ENCODE peak calls at places on chromosomes 6 and 20, in eight cellular contexts. One of them, this sample, is unnamed.

GRCh38 chr20:49712918-49713778 is 530 bp downstream of the B4GALT5 start:
- DNase-seq in fibroblast of gingiva: peak; percentile 7
- DNase-seq in lung: peak; percentile 42
- DNase-seq in right cardiac atrium: peak; percentile 82
- DNase-seq in HuH-7: peak; percentile 39
- DNase-seq in HS-5: no peak
- DNase-seq in psoas muscle: peak; percentile 68
- DNase-seq in iPS-NIHi11: peak; percentile 50
- DNase-seq in this sample: no peak

GRCh38 chr6:87029711-87030314 is 65.1 kb downstream of the CGA start:
- DNase-seq in fibroblast of gingiva: peak; percentile 59
- DNase-seq in lung: no peak
- DNase-seq in right cardiac atrium: no peak
- DNase-seq in HuH-7: peak; percentile 30
- DNase-seq in HS-5: peak; percentile 11
- DNase-seq in psoas muscle: no peak
- DNase-seq in iPS-NIHi11: no peak
- DNase-seq in this sample: peak; percentile 53

GRCh38 chr20:25551413-25552210 is 33.7 kb downstream of the NINL start:
- DNase-seq in fibroblast of gingiva: peak; percentile 26
- DNase-seq in lung: no peak
- DNase-seq in right cardiac atrium: no peak
- DNase-seq in HuH-7: no peak
- DNase-seq in HS-5: no peak
- DNase-seq in psoas muscle: no peak
- DNase-seq in iPS-NIHi11: no peak
- DNase-seq in this sample: no peak

GRCh38 chr6:121216928-121217327 is 117.4 kb downstream of the TBC1D32 start:
- DNase-seq in fibroblast of gingiva: peak; percentile 2
- DNase-seq in lung: no peak
- DNase-seq in right cardiac atrium: no peak
- DNase-seq in HuH-7: no peak
- DNase-seq in HS-5: peak; percentile 26
- DNase-seq in psoas muscle: no peak
- DNase-seq in iPS-NIHi11: no peak
- DNase-seq in this sample: no peak

GRCh38 chr6:26470643-26471042 is 12.9 kb downstream of the BTN2A1 start:
- DNase-seq in fibroblast of gingiva: no peak
- DNase-seq in lung: no peak
- DNase-seq in right cardiac atrium: no peak
- DNase-seq in HuH-7: no peak
- DNase-seq in HS-5: no peak
- DNase-seq in psoas muscle: no peak
- DNase-seq in iPS-NIHi11: no peak
- DNase-seq in this sample: no peak

GRCh38 chr6:11663519-11663918 is 115.1 kb downstream of the ADTRP start:
- DNase-seq in fibroblast of gingiva: no peak
- DNase-seq in lung: no peak
- DNase-seq in right cardiac atrium: no peak
- DNase-seq in HuH-7: no peak
- DNase-seq in HS-5: no peak
- DNase-seq in psoas muscle: no peak
- DNase-seq in iPS-NIHi11: no peak
- DNase-seq in this sample: no peak

GRCh38 chr20:49851234-49851755 is 38.7 kb downstream of the SLC9A8 start:
- DNase-seq in fibroblast of gingiva: no peak
- DNase-seq in lung: no peak
- DNase-seq in right cardiac atrium: no peak
- DNase-seq in HuH-7: no peak
- DNase-seq in HS-5: no peak
- DNase-seq in psoas muscle: no peak
- DNase-seq in iPS-NIHi11: no peak
- DNase-seq in this sample: no peak

GRCh38 chr20:58303547-58303946 is 6.0 kb upstream of the RAB22A start:
- DNase-seq in fibroblast of gingiva: no peak
- DNase-seq in lung: no peak
- DNase-seq in right cardiac atrium: no peak
- DNase-seq in HuH-7: no peak
- DNase-seq in HS-5: no peak
- DNase-seq in psoas muscle: no peak
- DNase-seq in iPS-NIHi11: no peak
- DNase-seq in this sample: no peak

GRCh38 chr6:26017567-26017966 is 55.0 kb downstream of the TRIM38 start:
- DNase-seq in fibroblast of gingiva: peak; percentile 57
- DNase-seq in lung: peak; percentile 59
- DNase-seq in right cardiac atrium: peak; percentile 91
- DNase-seq in HuH-7: no peak
- DNase-seq in HS-5: no peak
- DNase-seq in psoas muscle: peak; percentile 66
- DNase-seq in iPS-NIHi11: peak; percentile 42
- DNase-seq in this sample: no peak

GRCh38 chr6:169968541-169969270 is 217.3 kb downstream of the ERMARD start:
- DNase-seq in fibroblast of gingiva: no peak
- DNase-seq in lung: no peak
- DNase-seq in right cardiac atrium: no peak
- DNase-seq in HuH-7: no peak
- DNase-seq in HS-5: no peak
- DNase-seq in psoas muscle: no peak
- DNase-seq in iPS-NIHi11: peak; percentile 1
- DNase-seq in this sample: no peak

GRCh38 chr6:28586273-28586672 is 60.6 kb downstream of the GPX5 start:
- DNase-seq in fibroblast of gingiva: no peak
- DNase-seq in lung: no peak
- DNase-seq in right cardiac atrium: no peak
- DNase-seq in HuH-7: no peak
- DNase-seq in HS-5: no peak
- DNase-seq in psoas muscle: no peak
- DNase-seq in iPS-NIHi11: no peak
- DNase-seq in this sample: no peak

GRCh38 chr6:31246051-31246495 is 25.8 kb downstream of the HLA-C start:
- DNase-seq in fibroblast of gingiva: peak; percentile 42
- DNase-seq in lung: no peak
- DNase-seq in right cardiac atrium: no peak
- DNase-seq in HuH-7: no peak
- DNase-seq in HS-5: peak; percentile 65
- DNase-seq in psoas muscle: no peak
- DNase-seq in iPS-NIHi11: peak; percentile 42
- DNase-seq in this sample: peak; percentile 17

GRCh38 chr6:85669735-85670194 is 27.1 kb upstream of the SYNCRIP start:
- DNase-seq in fibroblast of gingiva: peak; percentile 58
- DNase-seq in lung: no peak
- DNase-seq in right cardiac atrium: no peak
- DNase-seq in HuH-7: no peak
- DNase-seq in HS-5: no peak
- DNase-seq in psoas muscle: no peak
- DNase-seq in iPS-NIHi11: peak; percentile 26
- DNase-seq in this sample: no peak

GRCh38 chr6:26342106-26342999 is 22.6 kb upstream of the BTN3A2 start:
- DNase-seq in fibroblast of gingiva: peak; percentile 50
- DNase-seq in lung: no peak
- DNase-seq in right cardiac atrium: no peak
- DNase-seq in HuH-7: no peak
- DNase-seq in HS-5: no peak
- DNase-seq in psoas muscle: no peak
- DNase-seq in iPS-NIHi11: no peak
- DNase-seq in this sample: no peak

GRCh38 chr20:19430641-19431307 is 218.3 kb downstream of the SLC24A3 start:
- DNase-seq in fibroblast of gingiva: no peak
- DNase-seq in lung: no peak
- DNase-seq in right cardiac atrium: no peak
- DNase-seq in HuH-7: no peak
- DNase-seq in HS-5: no peak
- DNase-seq in psoas muscle: no peak
- DNase-seq in iPS-NIHi11: no peak
- DNase-seq in this sample: no peak

GRCh38 chr6:49841424-49841823 is 24.9 kb downstream of the CRISP1 start:
- DNase-seq in fibroblast of gingiva: no peak
- DNase-seq in lung: no peak
- DNase-seq in right cardiac atrium: no peak
- DNase-seq in HuH-7: no peak
- DNase-seq in HS-5: no peak
- DNase-seq in psoas muscle: no peak
- DNase-seq in iPS-NIHi11: no peak
- DNase-seq in this sample: no peak

GRCh38 chr6:146634022-146634421 is 35.2 kb downstream of the ADGB start:
- DNase-seq in fibroblast of gingiva: no peak
- DNase-seq in lung: no peak
- DNase-seq in right cardiac atrium: no peak
- DNase-seq in HuH-7: no peak
- DNase-seq in HS-5: no peak
- DNase-seq in psoas muscle: no peak
- DNase-seq in iPS-NIHi11: no peak
- DNase-seq in this sample: no peak

GRCh38 chr20:52105573-52106422 is 85.8 kb downstream of the ZFP64 start:
- DNase-seq in fibroblast of gingiva: no peak
- DNase-seq in lung: no peak
- DNase-seq in right cardiac atrium: peak; percentile 47
- DNase-seq in HuH-7: no peak
- DNase-seq in HS-5: no peak
- DNase-seq in psoas muscle: no peak
- DNase-seq in iPS-NIHi11: peak; percentile 84
- DNase-seq in this sample: no peak

GRCh38 chr6:34189806-34190503 is 44.1 kb upstream of the GRM4 start:
- DNase-seq in fibroblast of gingiva: no peak
- DNase-seq in lung: no peak
- DNase-seq in right cardiac atrium: no peak
- DNase-seq in HuH-7: no peak
- DNase-seq in HS-5: no peak
- DNase-seq in psoas muscle: no peak
- DNase-seq in iPS-NIHi11: no peak
- DNase-seq in this sample: no peak

GRCh38 chr6:88989215-88989614 is 25.8 kb upstream of the RNGTT start:
- DNase-seq in fibroblast of gingiva: no peak
- DNase-seq in lung: no peak
- DNase-seq in right cardiac atrium: no peak
- DNase-seq in HuH-7: no peak
- DNase-seq in HS-5: no peak
- DNase-seq in psoas muscle: no peak
- DNase-seq in iPS-NIHi11: peak; percentile 10
- DNase-seq in this sample: peak; percentile 13

GRCh38 chr20:17841751-17842191 is 126.8 kb downstream of the SNX5 start:
- DNase-seq in fibroblast of gingiva: peak; percentile 75
- DNase-seq in lung: no peak
- DNase-seq in right cardiac atrium: peak; percentile 84
- DNase-seq in HuH-7: no peak
- DNase-seq in HS-5: no peak
- DNase-seq in psoas muscle: peak; percentile 70
- DNase-seq in iPS-NIHi11: no peak
- DNase-seq in this sample: peak; percentile 23

GRCh38 chr20:63162206-63162770 is 53.6 kb downstream of the YTHDF1 start:
- DNase-seq in fibroblast of gingiva: no peak
- DNase-seq in lung: no peak
- DNase-seq in right cardiac atrium: peak; percentile 21
- DNase-seq in HuH-7: no peak
- DNase-seq in HS-5: no peak
- DNase-seq in psoas muscle: peak; percentile 25
- DNase-seq in iPS-NIHi11: no peak
- DNase-seq in this sample: no peak

GRCh38 chr6:45965007-45965406 is 50.7 kb downstream of the CLIC5 start:
- DNase-seq in fibroblast of gingiva: no peak
- DNase-seq in lung: no peak
- DNase-seq in right cardiac atrium: no peak
- DNase-seq in HuH-7: no peak
- DNase-seq in HS-5: peak; percentile 14
- DNase-seq in psoas muscle: no peak
- DNase-seq in iPS-NIHi11: no peak
- DNase-seq in this sample: no peak

GRCh38 chr6:160015778-160016684 is 47.1 kb downstream of the IGF2R start:
- DNase-seq in fibroblast of gingiva: no peak
- DNase-seq in lung: no peak
- DNase-seq in right cardiac atrium: peak; percentile 49
- DNase-seq in HuH-7: no peak
- DNase-seq in HS-5: no peak
- DNase-seq in psoas muscle: no peak
- DNase-seq in iPS-NIHi11: no peak
- DNase-seq in this sample: no peak

GRCh38 chr6:159801935-159802334 is 1.9 kb downstream of the PNLDC1 start:
- DNase-seq in fibroblast of gingiva: peak; percentile 65
- DNase-seq in lung: no peak
- DNase-seq in right cardiac atrium: no peak
- DNase-seq in HuH-7: no peak
- DNase-seq in HS-5: no peak
- DNase-seq in psoas muscle: no peak
- DNase-seq in iPS-NIHi11: no peak
- DNase-seq in this sample: no peak

GRCh38 chr6:131029661-131030297 is 33.3 kb downstream of the EPB41L2 start:
- DNase-seq in fibroblast of gingiva: no peak
- DNase-seq in lung: no peak
- DNase-seq in right cardiac atrium: no peak
- DNase-seq in HuH-7: no peak
- DNase-seq in HS-5: no peak
- DNase-seq in psoas muscle: no peak
- DNase-seq in iPS-NIHi11: peak; percentile 29
- DNase-seq in this sample: no peak

GRCh38 chr6:143225929-143226328 is 165.2 kb downstream of the AIG1 start:
- DNase-seq in fibroblast of gingiva: no peak
- DNase-seq in lung: no peak
- DNase-seq in right cardiac atrium: no peak
- DNase-seq in HuH-7: no peak
- DNase-seq in HS-5: no peak
- DNase-seq in psoas muscle: no peak
- DNase-seq in iPS-NIHi11: no peak
- DNase-seq in this sample: no peak

GRCh38 chr6:149233056-149233715 is 84.3 kb upstream of the TAB2 start:
- DNase-seq in fibroblast of gingiva: peak; percentile 54
- DNase-seq in lung: no peak
- DNase-seq in right cardiac atrium: no peak
- DNase-seq in HuH-7: no peak
- DNase-seq in HS-5: peak; percentile 86
- DNase-seq in psoas muscle: no peak
- DNase-seq in iPS-NIHi11: peak; percentile 31
- DNase-seq in this sample: peak; percentile 55

GRCh38 chr6:134420638-134421181 is 102.8 kb upstream of the SGK1 start:
- DNase-seq in fibroblast of gingiva: peak; percentile 7
- DNase-seq in lung: no peak
- DNase-seq in right cardiac atrium: no peak
- DNase-seq in HuH-7: no peak
- DNase-seq in HS-5: peak; percentile 93
- DNase-seq in psoas muscle: no peak
- DNase-seq in iPS-NIHi11: no peak
- DNase-seq in this sample: no peak

GRCh38 chr20:62369508-62370114 is 2.5 kb upstream of the LAMA5 start:
- DNase-seq in fibroblast of gingiva: no peak
- DNase-seq in lung: no peak
- DNase-seq in right cardiac atrium: peak; percentile 55
- DNase-seq in HuH-7: no peak
- DNase-seq in HS-5: no peak
- DNase-seq in psoas muscle: no peak
- DNase-seq in iPS-NIHi11: no peak
- DNase-seq in this sample: no peak

GRCh38 chr6:108097882-108098281 is 23.3 kb upstream of the OSTM1 start:
- DNase-seq in fibroblast of gingiva: no peak
- DNase-seq in lung: no peak
- DNase-seq in right cardiac atrium: no peak
- DNase-seq in HuH-7: no peak
- DNase-seq in HS-5: no peak
- DNase-seq in psoas muscle: no peak
- DNase-seq in iPS-NIHi11: no peak
- DNase-seq in this sample: no peak

GRCh38 chr20:13858496-13859270 is 73.9 kb downstream of the NDUFAF5 start:
- DNase-seq in fibroblast of gingiva: peak; percentile 23
- DNase-seq in lung: no peak
- DNase-seq in right cardiac atrium: no peak
- DNase-seq in HuH-7: no peak
- DNase-seq in HS-5: no peak
- DNase-seq in psoas muscle: no peak
- DNase-seq in iPS-NIHi11: no peak
- DNase-seq in this sample: no peak

GRCh38 chr20:24766826-24767622 is 182.0 kb upstream of the CST7 start:
- DNase-seq in fibroblast of gingiva: no peak
- DNase-seq in lung: no peak
- DNase-seq in right cardiac atrium: no peak
- DNase-seq in HuH-7: no peak
- DNase-seq in HS-5: no peak
- DNase-seq in psoas muscle: no peak
- DNase-seq in iPS-NIHi11: no peak
- DNase-seq in this sample: no peak

GRCh38 chr6:39587080-39587479 is 138.1 kb downstream of the KIF6 start:
- DNase-seq in fibroblast of gingiva: no peak
- DNase-seq in lung: no peak
- DNase-seq in right cardiac atrium: no peak
- DNase-seq in HuH-7: no peak
- DNase-seq in HS-5: no peak
- DNase-seq in psoas muscle: no peak
- DNase-seq in iPS-NIHi11: no peak
- DNase-seq in this sample: no peak

This sample was measured in fibroblast of the conjunctiva.